ENCODE peak calls at places on chromosomes 2 and 18, in six cellular contexts. F is A549, P is K562, A is endothelial cell of umbilical vein, N is GM12878, B is HepG2. Q is an unnamed sample.
A peak's percentile ranks its signal among the peaks of the same experiment; 100 is the strongest.

GRCh38 chr2:43178602-43179542 is 47.5 kb downstream of the ZFP36L2 start:
- DNase-seq in F (peak; percentile 89), P (peak; percentile 82), A (peak; percentile 97), N (no peak), B (peak; percentile 90), Q (peak; percentile 98)

GRCh38 chr2:195538937-195539336 is 118.1 kb upstream of the SLC39A10 start:
- DNase-seq in F (no peak), P (no peak), A (no peak), N (no peak), B (no peak), Q (no peak)

GRCh38 chr2:63537306-63537705 is 51.0 kb downstream of the WDPCP start:
- DNase-seq in F (no peak), P (no peak), A (no peak), N (no peak), B (no peak), Q (no peak)

GRCh38 chr2:39871291-39871761 is 92.3 kb upstream of the THUMPD2 start:
- DNase-seq in F (no peak), P (no peak), A (peak; percentile 14), N (no peak), B (no peak), Q (peak; percentile 91)

GRCh38 chr18:32714571-32715148 is 58.2 kb downstream of the KLHL14 start:
- DNase-seq in F (peak; percentile 7), P (no peak), A (peak; percentile 81), N (peak; percentile 12), B (peak; percentile 79), Q (peak; percentile 69)

GRCh38 chr2:3460161-3460560 is 59.2 kb downstream of the ADI1 start:
- DNase-seq in F (no peak), P (no peak), A (no peak), N (no peak), B (no peak), Q (no peak)

GRCh38 chr18:48676756-48677368 is 138.0 kb downstream of the CTIF start:
- DNase-seq in F (peak; percentile 41), P (peak; percentile 70), A (peak; percentile 47), N (no peak), B (peak; percentile 32), Q (peak; percentile 70)

GRCh38 chr2:96345403-96345802 is 9.8 kb downstream of the NCAPH start:
- DNase-seq in F (no peak), P (no peak), A (no peak), N (no peak), B (peak; percentile 30), Q (peak; percentile 26)

GRCh38 chr2:60480089-60480773 is 73.2 kb downstream of the BCL11A start:
- DNase-seq in F (no peak), P (no peak), A (no peak), N (no peak), B (peak; percentile 92), Q (no peak)

GRCh38 chr2:40554665-40555294 is 102.9 kb upstream of the SLC8A1 start:
- DNase-seq in F (peak; percentile 6), P (peak; percentile 17), A (peak; percentile 69), N (peak; percentile 2), B (peak; percentile 56), Q (peak; percentile 69)

GRCh38 chr18:33114749-33115148 is 325.8 kb downstream of the CCDC178 start:
- DNase-seq in F (no peak), P (no peak), A (no peak), N (no peak), B (no peak), Q (no peak)

GRCh38 chr18:2627821-2628276 is 27.7 kb upstream of the SMCHD1 start:
- DNase-seq in F (no peak), P (no peak), A (no peak), N (no peak), B (peak; percentile 15), Q (peak; percentile 47)

DNA sequence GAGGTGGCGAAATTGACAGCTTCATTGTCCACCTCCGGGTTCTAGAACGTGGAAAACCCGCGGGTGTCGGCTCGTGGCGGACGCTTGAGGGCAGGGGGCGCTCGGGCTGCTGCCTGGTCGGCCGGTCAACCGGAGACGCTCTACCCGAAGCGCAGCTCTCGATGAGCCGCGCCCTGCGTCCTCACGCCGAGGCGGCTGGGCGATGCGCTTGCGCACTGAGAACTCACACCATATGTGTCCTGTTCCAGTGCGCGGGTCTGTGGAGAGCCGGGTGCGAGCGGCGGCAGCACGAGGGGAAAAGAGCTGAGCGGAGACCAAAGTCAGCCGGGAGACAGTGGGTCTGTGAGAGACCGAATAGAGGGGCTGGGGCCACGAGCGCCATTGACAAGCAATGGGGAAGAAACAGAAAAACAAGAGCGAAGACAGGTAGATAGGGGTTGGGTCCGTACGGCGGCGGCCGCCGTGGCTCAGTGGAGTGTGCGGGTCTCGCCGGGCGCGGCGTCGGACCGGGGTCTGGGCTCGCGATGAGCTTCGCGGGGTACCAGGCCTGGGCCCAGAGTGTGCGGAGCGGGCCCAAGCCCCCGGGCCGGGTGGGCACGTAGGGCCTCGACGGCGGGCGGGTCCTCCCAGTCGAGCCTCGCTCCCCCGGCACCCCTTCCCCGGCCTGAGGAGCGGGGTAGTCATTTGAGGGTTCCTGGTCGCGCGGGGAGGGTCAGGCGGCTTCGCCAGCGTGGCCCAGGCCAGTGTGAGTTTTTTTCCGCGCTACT is at the start of gene EIF5B:
- DNase-seq in F (peak; percentile 91), P (peak; percentile 86), A (peak; percentile 98), N (peak; percentile 90), B (peak; percentile 96), Q (peak; percentile 99)
- TF ChIP-seq POLR2A in F (peak; percentile 88), P (peak; percentile 96), A (peak; percentile 89), N (peak; percentile 95), B (peak; percentile 86), Q (peak; percentile 84)

DNA sequence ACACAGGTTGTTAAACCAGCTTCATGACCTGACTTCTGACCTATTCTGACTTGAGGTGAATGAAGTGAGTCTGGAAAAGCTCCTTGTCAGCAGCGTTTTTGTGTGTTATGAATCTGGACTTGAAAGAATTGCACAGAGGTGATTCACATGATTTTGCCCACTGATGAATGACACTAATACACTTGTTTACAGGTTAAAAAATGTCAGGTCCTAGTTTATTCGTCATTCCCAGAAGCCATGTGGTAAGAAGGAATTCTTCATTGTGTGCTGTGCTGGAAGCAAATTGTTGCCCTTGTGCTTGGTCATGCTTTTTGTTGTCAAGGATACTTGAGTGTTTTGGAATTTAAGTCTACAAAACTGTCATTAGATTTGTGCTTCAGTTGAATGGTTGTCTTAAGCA is 15.5 kb downstream of the SEC11C start:
- DNase-seq in F (no peak), P (no peak), A (no peak), N (no peak), B (no peak), Q (no peak)
- TF ChIP-seq MYC in F (no peak), P (no peak), A (no peak), N (no peak), B (no peak), Q (no peak)

GRCh38 chr2:119234021-119235019 is 10.7 kb downstream of the STEAP3 start:
- DNase-seq in F (no peak), P (peak; percentile 38), A (peak; percentile 30), N (no peak), B (peak; percentile 50), Q (peak; percentile 67)
- TF ChIP-seq CTCF in F (peak; percentile 59), P (peak; percentile 52), A (peak; percentile 43), N (peak; percentile 46), B (peak; percentile 73), Q (peak; percentile 48)

GRCh38 chr2:237627463-237628321 is at the start of gene LRRFIP1:
- DNase-seq in F (no peak), P (no peak), A (peak; percentile 31), N (no peak), B (no peak), Q (no peak)
- TF ChIP-seq POLR2A in F (peak; percentile 43), P (no peak), A (no peak), N (no peak), B (no peak), Q (no peak)

GRCh38 chr2:11303290-11304013 is 41.0 kb downstream of the ROCK2 start:
- DNase-seq in F (no peak), P (peak; percentile 24), A (no peak), N (no peak), B (no peak), Q (no peak)

GRCh38 chr2:11299439-11299838 is 45.0 kb downstream of the ROCK2 start:
- DNase-seq in F (no peak), P (no peak), A (no peak), N (no peak), B (no peak), Q (peak; percentile 25)

GRCh38 chr2:11296401-11296800 is 48.0 kb downstream of the ROCK2 start:
- DNase-seq in F (no peak), P (no peak), A (no peak), N (no peak), B (no peak), Q (no peak)

GRCh38 chr2:11304476-11304875 is 40.0 kb downstream of the ROCK2 start:
- DNase-seq in F (no peak), P (no peak), A (no peak), N (no peak), B (no peak), Q (no peak)

DNA sequence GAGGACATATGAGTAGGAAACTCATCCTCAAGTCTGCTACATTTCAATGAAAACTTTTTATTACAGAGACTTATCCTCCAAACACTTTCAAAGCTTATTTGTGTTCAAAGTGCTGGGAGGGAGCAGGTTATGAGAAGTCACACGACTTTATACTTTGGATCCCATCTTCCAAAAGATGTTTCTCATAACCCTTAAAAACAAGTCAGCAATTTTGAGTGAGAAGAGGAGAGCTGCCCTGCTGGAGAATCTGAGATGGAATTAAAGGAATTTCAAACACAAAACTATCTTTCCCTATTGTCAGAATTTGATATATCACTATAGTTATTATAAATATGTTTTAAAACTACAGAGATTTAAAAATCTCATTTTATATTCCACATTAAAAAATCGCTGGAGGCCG is 45.8 kb downstream of the ROCK2 start:
- DNase-seq in F (no peak), P (no peak), A (no peak), N (no peak), B (no peak), Q (no peak)
- TF ChIP-seq MYC in F (no peak), P (no peak), A (no peak), N (no peak), B (no peak), Q (no peak)

DNA sequence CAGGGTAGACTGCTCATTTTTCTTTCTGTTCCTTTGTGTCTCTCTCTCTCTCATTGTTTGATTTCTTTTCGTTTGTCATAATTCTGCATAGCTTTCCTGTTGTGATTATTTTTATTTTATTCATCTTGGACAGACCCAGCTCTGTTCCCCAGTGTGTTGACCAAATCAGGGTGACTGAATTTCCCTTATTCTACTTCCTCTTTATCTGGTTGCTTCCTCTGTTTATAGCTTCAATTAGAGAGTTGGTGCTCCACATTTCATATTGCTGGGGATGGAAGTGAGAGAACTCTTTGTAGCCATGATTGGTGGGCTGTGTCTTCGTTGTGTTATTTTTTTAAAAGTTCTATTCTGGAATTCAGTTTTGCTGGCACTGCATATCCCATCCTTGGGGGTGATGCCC is 19.1 kb downstream of the PROKR1 start:
- DNase-seq in F (no peak), P (no peak), A (no peak), N (no peak), B (no peak), Q (peak; percentile 44)
- TF ChIP-seq CTCF in F (no peak), P (no peak), A (no peak), N (no peak), B (no peak), Q (no peak)

Q was measured in NB4.